ENCODE peak calls at places on chromosomes 1 and 21, in five cellular contexts. A, W, I, F and P are unnamed samples.

GRCh38 chr1:3922201-3922725 is 22.2 kb upstream of the C1orf174 start:
- DNase-seq in A (peak; percentile 48), W (no peak), I (no peak), F (no peak), P (no peak)

GRCh38 chr1:172220376-172220775 is 200.1 kb upstream of the C1orf105 start:
- DNase-seq in A (no peak), W (no peak), I (no peak), F (no peak), P (no peak)

GRCh38 chr1:156060937-156061636 is at the start of gene RAB25:
- DNase-seq in A (no peak), W (no peak), I (peak; percentile 92), F (no peak), P (peak; percentile 44)

GRCh38 chr1:21906173-21907078 is 30.7 kb downstream of the HSPG2 start:
- DNase-seq in A (no peak), W (no peak), I (peak; percentile 56), F (no peak), P (no peak)

GRCh38 chr1:175154595-175155472 is 37.7 kb downstream of the KIAA0040 start:
- DNase-seq in A (no peak), W (peak; percentile 22), I (peak; percentile 81), F (peak; percentile 2), P (no peak)

GRCh38 chr21:45418301-45419071 is 13.5 kb downstream of the COL18A1 start:
- DNase-seq in A (no peak), W (no peak), I (no peak), F (no peak), P (no peak)

GRCh38 chr1:45012639-45013278 is 705 bp downstream of the UROD start:
- DNase-seq in A (no peak), W (no peak), I (peak; percentile 80), F (no peak), P (no peak)

GRCh38 chr1:47992720-47993119 is 4.5 kb downstream of the TRABD2B start:
- DNase-seq in A (no peak), W (no peak), I (no peak), F (no peak), P (no peak)

GRCh38 chr1:156136970-156137483 is 16.4 kb upstream of the SEMA4A start:
- DNase-seq in A (no peak), W (no peak), I (no peak), F (no peak), P (no peak)

GRCh38 chr1:52825868-52826267 is 16.7 kb upstream of the ZYG11A start:
- DNase-seq in A (no peak), W (no peak), I (no peak), F (no peak), P (no peak)

GRCh38 chr1:197093226-197093887 is 26.3 kb upstream of the F13B start:
- DNase-seq in A (no peak), W (no peak), I (no peak), F (no peak), P (no peak)

GRCh38 chr1:234458352-234459027 is 20.5 kb downstream of the TARBP1 start:
- DNase-seq in A (no peak), W (no peak), I (no peak), F (no peak), P (peak; percentile 1)

GRCh38 chr1:43994794-43995790 is 3.7 kb downstream of the CCDC24 start:
- DNase-seq in A (no peak), W (no peak), I (peak; percentile 43), F (no peak), P (no peak)

GRCh38 chr1:18618546-18619466 is 11.8 kb upstream of the PAX7 start:
- DNase-seq in A (no peak), W (no peak), I (no peak), F (no peak), P (no peak)

GRCh38 chr21:39845581-39846130 is 21.6 kb upstream of the PCP4 start:
- DNase-seq in A (no peak), W (no peak), I (no peak), F (no peak), P (no peak)

GRCh38 chr1:36528361-36529349 is 45.9 kb upstream of the CSF3R start:
- DNase-seq in A (no peak), W (no peak), I (no peak), F (no peak), P (no peak)